ENCODE peak calls at places on chromosomes 3 and 15, in six cellular contexts. One of them, this sample, is unnamed.
A peak's percentile ranks its signal among the peaks of the same experiment; 100 is the strongest.

GRCh38 chr3:133547432-133548041 is 25.9 kb upstream of the CDV3 start:
- DNase-seq in GM12864: no peak
- DNase-seq in T follicular helper cell: no peak
- DNase-seq in SW480: no peak
- DNase-seq in endothelial cell of umbilical vein: no peak
- DNase-seq in T-cell: no peak
- DNase-seq in this sample: no peak

GRCh38 chr15:84982301-84982920 is 755 bp downstream of the PDE8A start:
- DNase-seq in T-cell: peak; percentile 58
- DNase-seq in GM12864: no peak
- DNase-seq in T follicular helper cell: peak; percentile 43
- DNase-seq in SW480: no peak
- DNase-seq in endothelial cell of umbilical vein: peak; percentile 58
- DNase-seq in this sample: peak; percentile 67

GRCh38 chr3:15542641-15543040 is 21.1 kb upstream of the COLQ start:
- DNase-seq in T-cell: no peak
- DNase-seq in endothelial cell of umbilical vein: peak; percentile 53
- DNase-seq in T follicular helper cell: no peak
- DNase-seq in SW480: no peak
- DNase-seq in GM12864: no peak
- DNase-seq in this sample: no peak

GRCh38 chr15:44183363-44183762 is 11.7 kb downstream of the FRMD5 start:
- DNase-seq in GM12864: no peak
- DNase-seq in T-cell: no peak
- DNase-seq in endothelial cell of umbilical vein: no peak
- DNase-seq in SW480: no peak
- DNase-seq in T follicular helper cell: no peak
- DNase-seq in this sample: no peak

GRCh38 chr3:134077649-134078081 is 47.9 kb upstream of the SLCO2A1 start:
- DNase-seq in endothelial cell of umbilical vein: no peak
- DNase-seq in GM12864: no peak
- DNase-seq in T follicular helper cell: no peak
- DNase-seq in SW480: no peak
- DNase-seq in T-cell: no peak
- DNase-seq in this sample: no peak

GRCh38 chr15:99565031-99565280 is 828 bp upstream of the MEF2A start:
- DNase-seq in T-cell: no peak
- DNase-seq in GM12864: no peak
- DNase-seq in SW480: no peak
- DNase-seq in T follicular helper cell: no peak
- DNase-seq in endothelial cell of umbilical vein: peak; percentile 37
- DNase-seq in this sample: no peak

GRCh38 chr3:108190346-108190745 is 31.9 kb downstream of the IFT57 start:
- DNase-seq in endothelial cell of umbilical vein: peak; percentile 24
- DNase-seq in T follicular helper cell: no peak
- DNase-seq in T-cell: no peak
- DNase-seq in GM12864: no peak
- DNase-seq in SW480: no peak
- DNase-seq in this sample: no peak

GRCh38 chr15:70142322-70143191 is 44.8 kb upstream of the TLE3 start:
- DNase-seq in GM12864: no peak
- DNase-seq in T-cell: no peak
- DNase-seq in endothelial cell of umbilical vein: peak; percentile 75
- DNase-seq in T follicular helper cell: no peak
- DNase-seq in SW480: peak; percentile 41
- DNase-seq in this sample: no peak

GRCh38 chr3:128195802-128196201 is 42.5 kb downstream of the EEFSEC start:
- DNase-seq in SW480: no peak
- DNase-seq in GM12864: no peak
- DNase-seq in endothelial cell of umbilical vein: no peak
- DNase-seq in T-cell: no peak
- DNase-seq in T follicular helper cell: no peak
- DNase-seq in this sample: no peak

GRCh38 chr3:9955611-9956352 is 3.6 kb upstream of the PRRT3 start:
- DNase-seq in T follicular helper cell: no peak
- DNase-seq in SW480: no peak
- DNase-seq in endothelial cell of umbilical vein: no peak
- DNase-seq in GM12864: no peak
- DNase-seq in T-cell: no peak
- DNase-seq in this sample: no peak

GRCh38 chr3:148943531-148944200 is 47.7 kb upstream of the GYG1 start:
- DNase-seq in endothelial cell of umbilical vein: peak; percentile 89
- DNase-seq in GM12864: peak; percentile 41
- DNase-seq in T follicular helper cell: no peak
- DNase-seq in T-cell: no peak
- DNase-seq in SW480: peak; percentile 87
- DNase-seq in this sample: peak; percentile 31

GRCh38 chr3:30282052-30282708 is 324.2 kb upstream of the TGFBR2 start:
- DNase-seq in T follicular helper cell: no peak
- DNase-seq in GM12864: no peak
- DNase-seq in endothelial cell of umbilical vein: peak; percentile 78
- DNase-seq in SW480: peak; percentile 98
- DNase-seq in T-cell: no peak
- DNase-seq in this sample: no peak

This sample was measured in central memory CD4-positive, alpha-beta T cell.